ENCODE peak calls at places on chromosomes 6 and 20, in ten cellular contexts. Q, N, S, L, Z, P, D, W, E and M are unnamed samples.

GRCh38 chr20:63963348-63963741 is 6.4 kb downstream of the ZNF512B start:
- DNase-seq in W (no peak), P (no peak), L (no peak), S (no peak), Q (no peak), E (no peak), Z (no peak), N (peak; percentile 17), D (no peak), M (no peak)

GRCh38 chr6:96898241-96898851 is 655 bp upstream of the NDUFAF4 start:
- DNase-seq in Q (peak; percentile 65), Z (no peak), L (peak; percentile 16), E (no peak), S (no peak), W (no peak), D (no peak), N (no peak), P (no peak), M (peak; percentile 16)

GRCh38 chr6:110589865-110590513 is 113.6 kb upstream of the SLC22A16 start:
- DNase-seq in L (no peak), W (no peak), P (no peak), N (no peak), S (no peak), D (no peak), Q (no peak), Z (no peak), E (no peak), M (no peak)

GRCh38 chr6:32176476-32177181 is 745 bp upstream of the AGPAT1 start:
- DNase-seq in N (no peak), L (peak; percentile 62), Q (no peak), E (no peak), Z (no peak), S (no peak), P (no peak), D (no peak), W (no peak), M (no peak)

GRCh38 chr6:4506806-4507205 is 269.4 kb upstream of the CDYL start:
- DNase-seq in P (no peak), W (no peak), N (no peak), E (no peak), S (no peak), Z (no peak), L (no peak), Q (no peak), D (no peak), M (no peak)

GRCh38 chr20:13800728-13801134 is 15.9 kb downstream of the NDUFAF5 start:
- DNase-seq in P (no peak), Q (no peak), Z (peak; percentile 73), L (peak; percentile 86), D (no peak), E (peak; percentile 89), S (peak; percentile 77), N (peak; percentile 93), W (no peak), M (no peak)

GRCh38 chr20:19784511-19785172 is 26.6 kb downstream of the RIN2 start:
- DNase-seq in P (no peak), W (no peak), E (peak; percentile 75), N (peak; percentile 44), D (peak; percentile 66), L (peak; percentile 96), Q (peak; percentile 95), Z (peak; percentile 42), S (peak; percentile 59), M (no peak)

GRCh38 chr6:104526383-104526782 is 333.3 kb downstream of the HACE1 start:
- DNase-seq in D (no peak), L (no peak), W (no peak), S (no peak), P (no peak), N (no peak), Q (no peak), Z (no peak), E (peak; percentile 54), M (no peak)

GRCh38 chr6:33634986-33635385 is 13.9 kb downstream of the ITPR3 start:
- DNase-seq in L (no peak), P (no peak), W (no peak), D (no peak), S (no peak), Q (no peak), E (no peak), N (no peak), Z (no peak), M (no peak)

GRCh38 chr20:56554869-56555268 is 21.8 kb downstream of the FAM209B start:
- DNase-seq in P (no peak), L (peak; percentile 99), E (peak; percentile 92), S (no peak), W (no peak), N (no peak), Z (peak; percentile 22), Q (peak; percentile 84), D (no peak), M (no peak)

GRCh38 chr20:21033817-21034216 is 72.3 kb downstream of the LINC00237 start:
- DNase-seq in N (no peak), P (no peak), L (no peak), Q (no peak), Z (no peak), W (no peak), E (no peak), S (no peak), D (no peak), M (no peak)

GRCh38 chr6:39203804-39204495 is 25.3 kb downstream of the KCNK5 start:
- DNase-seq in Z (no peak), N (no peak), E (no peak), D (no peak), W (no peak), S (no peak), L (peak; percentile 93), P (no peak), Q (no peak), M (no peak)

GRCh38 chr6:39208233-39208720 is 21.0 kb downstream of the KCNK5 start:
- DNase-seq in S (no peak), W (no peak), D (no peak), L (no peak), E (no peak), N (no peak), Z (no peak), P (no peak), Q (no peak), M (no peak)

GRCh38 chr6:39204646-39205244 is 24.5 kb downstream of the KCNK5 start:
- DNase-seq in L (no peak), P (no peak), Q (no peak), W (no peak), D (peak; percentile 27), S (no peak), Z (no peak), N (no peak), E (no peak), M (no peak)

GRCh38 chr6:39207421-39208232 is 21.6 kb downstream of the KCNK5 start:
- DNase-seq in L (no peak), P (no peak), N (no peak), D (no peak), S (no peak), W (no peak), Q (no peak), Z (no peak), E (no peak), M (no peak)

GRCh38 chr6:39206250-39206721 is 23.0 kb downstream of the KCNK5 start:
- DNase-seq in N (no peak), W (no peak), E (no peak), P (no peak), L (no peak), D (no peak), Q (no peak), Z (no peak), S (no peak), M (no peak)
- H3K4me1 ChIP-seq in N (no peaks in the 10 kb centered on the region), W (no peaks in the 10 kb centered on the region), E (no peaks in the 10 kb centered on the region), P (no peaks in the 10 kb centered on the region), L (peaks cover 26% of the 10 kb centered on the region), D (no peaks in the 10 kb centered on the region), Q (no peaks in the 10 kb centered on the region), Z (no peaks in the 10 kb centered on the region), S (no peaks in the 10 kb centered on the region), M (peaks cover 5% of the 10 kb centered on the region)

GRCh38 chr20:38723069-38723981 is 961 bp upstream of the SLC32A1 start:
- DNase-seq in D (no peak), S (no peak), Z (no peak), E (no peak), N (no peak), P (no peak), W (no peak), L (no peak), Q (no peak), M (no peak)
- H3K4me3 ChIP-seq in D (no peak overlapping the region), S (peak overlapping the region; percentile 5), Z (no peak overlapping the region), E (no peak overlapping the region), N (no peak overlapping the region), P (no peak overlapping the region), W (no peak overlapping the region), L (no peak overlapping the region), Q (no peak overlapping the region), M (no peak overlapping the region)

DNA sequence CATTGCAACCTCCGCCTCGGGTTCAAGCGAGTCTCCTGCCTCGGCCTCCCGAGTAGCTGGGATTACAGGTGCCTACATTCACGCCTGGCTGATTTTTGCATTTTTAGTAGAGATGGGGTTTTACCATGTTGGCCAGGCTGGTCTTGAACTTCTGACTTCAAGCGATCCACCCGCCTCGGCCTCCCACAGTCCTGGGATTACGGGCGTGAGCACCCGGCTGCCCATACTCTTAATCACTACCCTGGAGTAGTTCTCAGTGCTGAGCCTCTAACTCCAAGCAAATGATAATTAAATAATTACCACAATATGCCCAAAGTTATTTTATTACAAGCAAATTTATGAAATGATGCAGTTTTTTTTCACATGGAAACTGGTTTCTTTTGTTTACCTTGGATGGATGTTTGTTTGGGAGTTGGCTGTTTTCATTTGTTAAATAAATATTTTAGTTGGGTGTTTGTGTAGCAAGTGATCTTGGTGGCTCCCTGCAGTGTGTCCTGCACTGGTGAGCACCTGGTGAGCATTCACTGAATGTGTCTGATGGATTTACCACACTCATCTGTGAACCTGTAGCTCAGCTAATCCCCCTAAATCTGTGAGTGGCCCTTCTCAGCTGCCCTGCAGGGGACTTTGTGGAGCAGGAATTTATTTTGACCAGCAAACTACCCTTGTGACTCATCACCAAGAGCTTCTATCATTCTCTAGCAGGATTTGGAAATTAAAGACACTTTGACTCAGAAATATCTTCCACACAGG is 36.9 kb downstream of the UTRN start:
- DNase-seq in D (no peak), Q (peak; percentile 38), S (no peak), P (no peak), N (no peak), Z (no peak), L (peak; percentile 68), W (no peak), E (no peak), M (no peak)
- H3K4me1 ChIP-seq in D (peaks cover 5% of the 10 kb centered on the region), Q (peaks cover 31% of the 10 kb centered on the region), S (peaks cover 4% of the 10 kb centered on the region), P (no peaks in the 10 kb centered on the region), N (peaks cover 7% of the 10 kb centered on the region), Z (no peaks in the 10 kb centered on the region), L (peaks cover 16% of the 10 kb centered on the region), W (no peaks in the 10 kb centered on the region), E (peaks cover 93% of the 10 kb centered on the region), M (no peaks in the 10 kb centered on the region)

DNA sequence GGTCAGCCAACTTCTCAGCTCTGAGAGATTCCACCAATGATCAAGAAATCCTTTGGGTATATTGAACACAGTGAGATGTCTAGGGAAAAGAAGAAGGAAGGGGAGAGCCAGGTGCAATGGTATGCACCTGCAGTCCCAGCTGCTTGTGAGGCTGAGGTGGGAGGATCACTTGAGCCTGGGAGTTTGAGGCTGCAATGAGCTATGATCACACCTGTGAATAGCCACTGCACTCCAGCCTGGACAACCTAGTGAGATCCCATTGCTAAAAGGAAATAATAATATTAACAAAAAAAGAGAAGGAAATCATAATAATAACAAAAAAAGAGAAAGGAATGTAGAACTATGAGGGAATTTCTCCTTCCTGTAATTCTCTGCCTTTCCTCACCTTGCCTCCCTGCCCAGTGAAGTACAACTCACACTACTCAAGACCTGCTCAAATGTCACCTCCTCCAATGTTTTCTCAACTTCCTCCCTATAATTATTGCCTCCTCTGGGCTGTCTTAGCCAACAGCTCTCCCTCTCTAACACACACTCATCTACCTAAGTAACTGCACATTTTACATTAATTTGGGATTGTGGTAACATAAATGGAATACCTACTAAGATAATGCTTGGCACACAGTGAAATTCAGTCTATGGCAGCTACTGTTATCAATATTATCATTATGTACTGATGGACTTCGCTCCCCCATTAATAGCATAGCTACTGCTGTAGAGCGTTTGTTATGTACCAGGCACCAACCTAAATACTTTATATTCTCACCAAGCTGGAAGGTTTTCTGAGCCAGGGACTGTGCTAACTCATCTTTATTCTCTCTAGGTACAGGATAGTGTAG is 103.6 kb downstream of the KIF13A start:
- DNase-seq in Q (no peak), Z (no peak), W (no peak), E (peak; percentile 29), N (no peak), D (no peak), L (no peak), S (no peak), P (no peak), M (no peak)
- H3K4me3 ChIP-seq in Q (no peak overlapping the region), Z (no peak overlapping the region), W (no peak overlapping the region), E (no peak overlapping the region), N (no peak overlapping the region), D (no peak overlapping the region), L (no peak overlapping the region), S (no peak overlapping the region), P (no peak overlapping the region), M (no peak overlapping the region)